ENCODE peak calls at places on chromosomes 1 and 21, in four cellular contexts. Y, D, V and G are unnamed samples.

GRCh38 chr21:17921579-17922530 is 102.7 kb upstream of the C21orf91 start:
- DNase-seq in Y (no peak), D (peak; percentile 83), V (no peak), G (peak; percentile 62)

GRCh38 chr1:241900381-241900780 is 52.4 kb downstream of the EXO1 start:
- DNase-seq in V (no peak), D (no peak), Y (no peak), G (no peak)

GRCh38 chr1:176745945-176746344 is 283.0 kb downstream of the PAPPA2 start:
- DNase-seq in V (no peak), D (peak; percentile 54), Y (no peak), G (no peak)

GRCh38 chr1:183206538-183207117 is 20.6 kb downstream of the LAMC2 start:
- DNase-seq in V (no peak), Y (no peak), D (no peak), G (no peak)

GRCh38 chr1:161198206-161198876 is 513 bp downstream of the ADAMTS4 start:
- DNase-seq in Y (peak; percentile 65), D (no peak), V (no peak), G (peak; percentile 51)

GRCh38 chr1:231691618-231692259 is 65.1 kb downstream of the DISC1 start:
- DNase-seq in Y (no peak), V (no peak), D (peak; percentile 42), G (peak; percentile 77)

GRCh38 chr1:27787895-27788294 is 14.9 kb downstream of the STX12 start:
- DNase-seq in D (no peak), Y (no peak), V (no peak), G (no peak)

GRCh38 chr1:160722726-160723125 is 11.1 kb upstream of the CD48 start:
- DNase-seq in Y (no peak), V (no peak), D (no peak), G (no peak)

GRCh38 chr1:108503062-108503740 is 53.1 kb downstream of the NBPF6 start:
- DNase-seq in Y (no peak), D (peak; percentile 80), V (no peak), G (peak; percentile 48)

GRCh38 chr1:166391677-166392076 is 224.9 kb upstream of the FAM78B start:
- DNase-seq in V (no peak), D (peak; percentile 47), Y (no peak), G (peak; percentile 65)

GRCh38 chr1:53704304-53704703 is 34.7 kb downstream of the GLIS1 start:
- DNase-seq in D (no peak), Y (no peak), V (no peak), G (no peak)

GRCh38 chr1:55639526-55639925 is 424.4 kb upstream of the USP24 start:
- DNase-seq in V (no peak), D (no peak), Y (no peak), G (no peak)

GRCh38 chr1:23477359-23478144 is 6.4 kb downstream of the ASAP3 start:
- DNase-seq in V (no peak), Y (no peak), D (no peak), G (no peak)

GRCh38 chr1:218664385-218665170 is 319.4 kb downstream of the TGFB2 start:
- DNase-seq in Y (no peak), V (no peak), D (peak; percentile 67), G (peak; percentile 35)

GRCh38 chr1:51417496-51418383 is 87.4 kb upstream of the TTC39A start:
- DNase-seq in V (no peak), D (no peak), Y (no peak), G (no peak)

GRCh38 chr1:202143011-202143767 is 1.3 kb downstream of the ARL8A start:
- DNase-seq in Y (no peak), D (no peak), V (peak; percentile 55), G (no peak)

GRCh38 chr1:212040629-212041028 is 5.1 kb downstream of the DTL start:
- DNase-seq in D (peak; percentile 51), Y (no peak), V (no peak), G (no peak)

GRCh38 chr1:114718661-114719423 is 2.3 kb upstream of the NRAS start:
- DNase-seq in D (peak; percentile 55), Y (no peak), V (no peak), G (peak; percentile 60)

GRCh38 chr1:158067651-158068050 is 74.2 kb downstream of the KIRREL1 start:
- DNase-seq in D (peak; percentile 56), V (no peak), Y (no peak), G (no peak)

GRCh38 chr1:10626011-10626731 is 151.4 kb downstream of the PEX14 start:
- DNase-seq in D (no peak), Y (peak; percentile 52), V (no peak), G (no peak)

GRCh38 chr1:89780721-89781120 is 40.1 kb upstream of the LRRC8D start:
- DNase-seq in D (peak; percentile 66), Y (no peak), V (no peak), G (peak; percentile 63)

GRCh38 chr1:101884621-101885020 is 112.1 kb downstream of the OLFM3 start:
- DNase-seq in Y (no peak), D (no peak), V (no peak), G (no peak)

GRCh38 chr1:2611034-2611501 is 21.7 kb downstream of the MMEL1 start:
- DNase-seq in V (no peak), D (no peak), Y (peak; percentile 75), G (peak; percentile 38)

GRCh38 chr1:109669246-109669948 is 1.5 kb downstream of the GSTM2 start:
- DNase-seq in Y (no peak), V (no peak), D (peak; percentile 19), G (no peak)

GRCh38 chr1:67618285-67619018 is 66.5 kb upstream of the GADD45A start:
- DNase-seq in D (peak; percentile 74), Y (no peak), V (no peak), G (peak; percentile 75)

GRCh38 chr1:220156620-220157146 is 62.8 kb downstream of the IARS2 start:
- DNase-seq in D (no peak), V (no peak), Y (no peak), G (no peak)

GRCh38 chr1:67429011-67429527 is 1.1 kb downstream of the SERBP1 start:
- DNase-seq in D (peak; percentile 35), Y (no peak), V (peak; percentile 41), G (peak; percentile 41)

GRCh38 chr1:192913683-192914082 is 104.8 kb downstream of the RGS2 start:
- DNase-seq in V (no peak), D (no peak), Y (no peak), G (no peak)

GRCh38 chr1:93680121-93681094 is 1.2 kb downstream of the BCAR3 start:
- DNase-seq in V (peak; percentile 88), Y (peak; percentile 89), D (peak; percentile 83), G (peak; percentile 97)

GRCh38 chr1:202858306-202858705 is 30.6 kb downstream of the RABIF start:
- DNase-seq in Y (no peak), V (no peak), D (no peak), G (no peak)

GRCh38 chr1:98315309-98315708 is 346.2 kb upstream of the SNX7 start:
- DNase-seq in V (no peak), D (no peak), Y (no peak), G (no peak)

GRCh38 chr1:195970209-195970608 is 638.0 kb downstream of the KCNT2 start:
- DNase-seq in D (no peak), Y (no peak), V (no peak), G (no peak)

GRCh38 chr21:23858878-23859277 is 1748.4 kb downstream of the MRPL39 start:
- DNase-seq in D (no peak), V (no peak), Y (no peak), G (no peak)

GRCh38 chr1:236143104-236143948 is 987 bp downstream of the GPR137B start:
- DNase-seq in Y (no peak), D (no peak), V (no peak), G (peak; percentile 42)

GRCh38 chr1:27831568-27832410 is 1.2 kb downstream of the PPP1R8 start:
- DNase-seq in Y (no peak), D (peak; percentile 6), V (no peak), G (no peak)

GRCh38 chr1:9061949-9062555 is 7.4 kb downstream of the SLC2A5 start:
- DNase-seq in V (no peak), D (no peak), Y (no peak), G (peak; percentile 27)

GRCh38 chr1:164961714-164962113 is 394.8 kb downstream of the LMX1A start:
- DNase-seq in V (no peak), D (peak; percentile 29), Y (no peak), G (peak; percentile 22)

GRCh38 chr1:229952670-229953520 is 114.1 kb upstream of the GALNT2 start:
- DNase-seq in V (no peak), Y (no peak), D (peak; percentile 65), G (peak; percentile 40)

GRCh38 chr1:93694833-93695232 is 13.2 kb upstream of the BCAR3 start:
- DNase-seq in V (no peak), D (peak; percentile 86), Y (no peak), G (peak; percentile 69)

GRCh38 chr1:172902861-172903381 is 147.8 kb downstream of the TNFSF18 start:
- DNase-seq in Y (no peak), V (no peak), D (peak; percentile 60), G (peak; percentile 73)